ENCODE peak calls at places on chromosomes 2 and 18, in five cellular contexts. Z is H1, T is neuronal stem cell, X is IMR-90, B is trophoblast cell. U is an unnamed sample.

GRCh38 chr2:121524650-121525425 is 5.8 kb upstream of the RNU4ATAC start:
- DNase-seq in Z (no peak), T (no peak), X (no peak), B (no peak), U (no peak)

GRCh38 chr2:9235388-9236344 is 29.1 kb downstream of the ASAP2 start:
- DNase-seq in Z (no peak), T (no peak), X (peak), B (peak), U (peak)

GRCh38 chr2:40511661-40512213 is 59.8 kb upstream of the SLC8A1 start:
- DNase-seq in Z (no peak), T (no peak), X (peak), B (peak), U (no peak)

GRCh38 chr2:110732422-110733413 is at the start of gene ACOXL:
- DNase-seq in Z (peak), T (no peak), X (no peak), B (peak), U (peak)

GRCh38 chr2:97935719-97936161 is 60.0 kb downstream of the TMEM131 start:
- DNase-seq in Z (no peak), T (peak), X (peak), B (peak), U (no peak)

GRCh38 chr2:236337465-236338325 is 73.5 kb upstream of the ASB18 start:
- DNase-seq in Z (no peak), T (no peak), X (no peak), B (no peak), U (no peak)

GRCh38 chr2:46296216-46296839 is 879 bp upstream of the EPAS1 start:
- DNase-seq in Z (no peak), T (no peak), X (no peak), B (peak), U (peak)

GRCh38 chr18:63476666-63477065 is at the start of gene SERPINB5:
- DNase-seq in Z (no peak), T (no peak), X (no peak), B (peak), U (peak)

GRCh38 chr2:117726747-117727146 is 87.7 kb upstream of the DDX18 start:
- DNase-seq in Z (no peak), T (no peak), X (no peak), B (no peak), U (no peak)

GRCh38 chr2:237566401-237567235 is at the start of gene PRLH:
- DNase-seq in Z (no peak), T (no peak), X (no peak), B (no peak), U (no peak)
- H4K91ac ChIP-seq in Z (peak), T (peak), X (no peak), B (no peak), U (no peak)

DNA sequence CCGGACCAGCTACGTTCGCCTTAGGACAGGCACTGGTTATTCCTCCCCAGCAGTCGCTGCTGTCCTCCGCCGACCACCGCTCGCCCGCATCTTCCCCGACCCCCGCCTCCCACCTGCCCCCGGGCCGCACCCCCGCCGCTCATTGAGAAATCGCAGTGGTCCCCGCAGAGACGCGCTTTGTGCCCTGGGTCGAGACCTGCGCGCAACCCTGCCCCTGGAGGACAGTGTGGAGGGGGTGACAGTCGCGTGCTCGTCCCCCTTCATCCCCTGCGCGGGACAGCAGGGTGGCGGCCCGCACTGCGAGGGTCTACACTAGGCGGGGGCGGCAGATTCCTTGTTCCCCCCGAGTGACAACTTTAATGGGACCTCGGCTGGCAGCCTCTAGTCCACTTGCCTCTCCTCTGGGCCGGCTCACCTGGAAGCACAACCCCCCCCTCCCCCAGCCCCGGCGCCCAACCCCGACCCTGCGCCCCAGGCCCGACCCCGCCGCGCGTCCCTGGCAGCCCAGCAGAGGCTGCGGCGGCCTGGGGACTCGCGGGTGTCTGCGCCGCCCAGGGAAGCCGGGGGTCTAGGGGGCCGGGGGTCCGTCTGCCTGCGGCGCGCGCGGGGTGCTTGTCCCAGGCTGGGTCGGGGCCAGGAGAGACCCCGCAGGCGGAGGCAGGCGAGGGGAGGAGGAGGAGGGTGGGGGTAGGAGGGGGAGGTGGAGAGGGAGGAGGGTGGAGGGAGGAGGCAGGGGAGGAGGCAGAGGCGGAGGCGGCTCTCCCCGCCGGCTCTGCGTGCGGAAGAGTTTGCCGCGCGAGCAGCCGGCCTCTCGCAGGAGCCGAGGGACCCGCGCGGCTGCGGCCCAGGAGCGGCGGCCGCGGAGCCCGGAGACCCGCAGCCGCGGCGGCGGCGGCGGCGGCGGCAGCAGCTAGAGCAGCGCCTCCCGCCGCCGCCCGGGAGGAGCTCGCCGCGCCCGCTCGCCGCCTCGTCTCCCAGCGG is at the start of gene NPAS2:
- DNase-seq in Z (no peak), T (no peak), X (peak), B (peak), U (peak)
- H4K91ac ChIP-seq in Z (no peak), T (no peak), X (peak), B (no peak), U (no peak)

DNA sequence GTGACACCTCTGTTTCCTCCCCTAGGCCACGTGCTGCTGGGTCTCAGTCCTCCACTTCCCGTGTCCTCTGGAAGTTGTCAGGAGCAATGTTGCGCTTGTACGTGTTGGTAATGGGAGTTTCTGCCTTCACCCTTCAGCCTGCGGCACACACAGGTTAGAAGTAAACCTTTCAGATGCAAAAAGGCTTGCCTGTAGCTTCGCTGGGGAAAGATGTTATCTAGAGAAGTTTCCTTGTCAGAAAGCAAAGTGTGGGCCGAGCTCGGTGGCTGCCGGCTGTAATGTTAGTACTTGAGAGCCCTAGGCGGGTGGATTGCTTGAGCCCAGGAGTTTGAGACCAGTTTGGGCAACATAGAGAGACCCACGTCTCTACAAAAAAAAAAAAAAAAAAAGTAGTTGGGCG is 16.7 kb downstream of the IL1R2 start:
- DNase-seq in Z (no peak), T (no peak), X (no peak), B (peak), U (no peak)
- H4K91ac ChIP-seq in Z (no peak), T (no peak), X (no peak), B (no peak), U (no peak)

GRCh38 chr2:132416080-132416911 is at the start of gene GPR39:
- DNase-seq in Z (peak), T (peak), X (peak), B (peak), U (peak)
- H4K91ac ChIP-seq in Z (peak), T (no peak), X (peak), B (peak), U (no peak)

U was measured in H9.